ENCODE peak calls at places on chromosomes 7 and 10, in seven cellular contexts. E is breast epithelium, P is psoas muscle, Z is GM23338, S is right lobe of liver, N is ovary, T is stomach. U is an unnamed sample. For H3K36me3 and H3K27me3, the result is how much of the 10 kb centered on the place peaks cover.

GRCh38 chr7:12174931-12175330 is 36.2 kb upstream of the TMEM106B start:
- DNase-seq in E (no peak), P (no peak), Z (no peak), S (no peak), N (no peak), T (no peak), U (no peak)

GRCh38 chr7:153022796-153023592 is 263.4 kb downstream of the ACTR3B start:
- DNase-seq in E (no peak), P (no peak), Z (peak), S (no peak), N (no peak), T (no peak), U (no peak)

GRCh38 chr10:88466786-88467185 is 116.3 kb downstream of the RNLS start:
- DNase-seq in E (no peak), P (no peak), Z (no peak), S (no peak), N (no peak), T (no peak), U (no peak)

GRCh38 chr10:17764142-17764541 is 12.1 kb downstream of the TMEM236 start:
- DNase-seq in E (no peak), P (no peak), Z (peak), S (no peak), N (no peak), T (no peak), U (no peak)

GRCh38 chr10:58157076-58157766 is 110.5 kb downstream of the IPMK start:
- DNase-seq in E (no peak), P (no peak), Z (no peak), S (no peak), N (no peak), T (peak), U (no peak)

GRCh38 chr7:82179311-82179710 is 264.3 kb downstream of the CACNA2D1 start:
- DNase-seq in E (no peak), P (no peak), Z (peak), S (no peak), N (no peak), T (no peak), U (no peak)

GRCh38 chr10:48556065-48556464 is 48.8 kb downstream of the ARHGAP22 start:
- DNase-seq in E (no peak), P (no peak), Z (no peak), S (no peak), N (no peak), T (no peak), U (no peak)

GRCh38 chr7:129950191-129950940 is 2.4 kb downstream of the UBE2H start:
- DNase-seq in E (no peak), P (no peak), Z (peak), S (no peak), N (no peak), T (no peak), U (peak)

GRCh38 chr7:22675917-22676343 is 51.1 kb upstream of the IL6 start:
- DNase-seq in E (no peak), P (no peak), Z (no peak), S (no peak), N (no peak), T (no peak), U (no peak)

GRCh38 chr10:130206216-130206737 is 70.1 kb downstream of the GLRX3 start:
- DNase-seq in E (no peak), P (no peak), Z (no peak), S (no peak), N (no peak), T (no peak), U (no peak)

GRCh38 chr10:124090630-124091209 is 2.7 kb downstream of the CHST15 start:
- DNase-seq in E (peak), P (no peak), Z (no peak), S (peak), N (peak), T (peak), U (no peak)

GRCh38 chr10:22992621-22993020 is 64.8 kb downstream of the ARMC3 start:
- DNase-seq in E (no peak), P (no peak), Z (no peak), S (peak), N (no peak), T (no peak), U (no peak)

GRCh38 chr7:117127585-117128168 is 174.4 kb downstream of the ST7 start:
- DNase-seq in E (no peak), P (peak), Z (peak), S (peak), N (no peak), T (peak), U (peak)

GRCh38 chr10:63197304-63198092 is 64.4 kb downstream of the NRBF2 start:
- DNase-seq in E (no peak), P (no peak), Z (no peak), S (no peak), N (no peak), T (no peak), U (no peak)

GRCh38 chr10:79473511-79474095 is 28.2 kb upstream of the ZCCHC24 start:
- DNase-seq in E (no peak), P (no peak), Z (no peak), S (no peak), N (no peak), T (no peak), U (no peak)

GRCh38 chr10:79472951-79473350 is 27.5 kb upstream of the ZCCHC24 start:
- DNase-seq in E (no peak), P (no peak), Z (no peak), S (no peak), N (no peak), T (no peak), U (no peak)

GRCh38 chr10:79471776-79472175 is 26.4 kb upstream of the ZCCHC24 start:
- DNase-seq in E (no peak), P (no peak), Z (no peak), S (no peak), N (no peak), T (no peak), U (no peak)

GRCh38 chr10:79470096-79470495 is 24.7 kb upstream of the ZCCHC24 start:
- DNase-seq in E (no peak), P (no peak), Z (no peak), S (no peak), N (no peak), T (no peak), U (no peak)

DNA sequence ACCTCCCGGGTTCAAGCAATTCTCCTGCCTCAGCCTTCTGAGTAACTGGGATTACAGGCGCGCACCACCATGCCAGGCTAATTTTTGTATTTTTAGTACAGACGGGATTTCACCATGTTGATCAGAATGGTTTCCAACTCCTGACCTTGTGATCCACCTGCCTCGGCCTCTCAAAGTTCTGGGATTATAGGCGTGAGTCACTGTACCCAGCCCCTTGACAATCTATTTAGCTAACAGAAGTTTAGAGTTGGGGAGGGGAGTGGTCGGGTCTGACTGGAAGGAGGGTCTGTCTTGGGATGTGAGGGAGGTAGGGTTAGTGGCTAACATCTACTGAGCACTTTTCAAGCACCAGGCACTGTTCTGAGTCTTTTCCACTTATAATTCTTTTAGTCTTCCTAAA is 27.0 kb upstream of the ZCCHC24 start:
- DNase-seq in E (no peak), P (no peak), Z (no peak), S (no peak), N (no peak), T (no peak), U (no peak)
- H3K36me3 ChIP-seq in E (under half), P (under half), Z (under half), S (under half), N (under half), T (under half), U (under half)

GRCh38 chr10:93568105-93568390 is 1.6 kb downstream of the FFAR4 start:
- DNase-seq in E (no peak), P (no peak), Z (peak), S (no peak), N (no peak), T (no peak), U (peak)

GRCh38 chr10:93567277-93568104 is 1.0 kb downstream of the FFAR4 start:
- DNase-seq in E (no peak), P (no peak), Z (no peak), S (no peak), N (no peak), T (no peak), U (peak)

GRCh38 chr10:93566435-93567276 is at the start of gene FFAR4:
- DNase-seq in E (no peak), P (peak), Z (peak), S (no peak), N (no peak), T (peak), U (peak)

GRCh38 chr10:93560541-93560940 is 5.9 kb upstream of the FFAR4 start:
- DNase-seq in E (no peak), P (no peak), Z (no peak), S (no peak), N (no peak), T (no peak), U (peak)

DNA sequence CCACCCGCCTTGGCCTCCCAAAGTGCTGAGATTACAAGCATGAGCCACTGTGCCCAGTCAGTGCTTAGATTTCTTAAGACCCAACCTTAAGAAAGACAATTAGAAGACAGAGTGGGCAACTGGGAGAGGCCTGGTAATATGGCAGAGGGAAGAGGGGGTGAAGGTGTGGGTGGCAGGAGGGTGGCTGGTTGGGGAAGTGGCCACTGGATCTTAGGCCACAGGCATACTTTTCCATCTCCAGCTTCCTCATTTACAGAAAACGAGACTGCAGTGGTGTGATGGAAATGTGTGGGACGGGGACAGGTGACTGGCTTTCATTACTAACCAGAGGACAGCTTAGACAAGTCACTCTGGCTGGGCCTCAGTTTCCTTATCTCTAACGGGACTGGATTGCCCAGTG is 1.0 kb upstream of the FFAR4 start:
- DNase-seq in E (no peak), P (no peak), Z (no peak), S (no peak), N (no peak), T (no peak), U (peak)
- H3K27me3 ChIP-seq in E (under half), P (under half), Z (half or more), S (under half), N (under half), T (under half), U (under half)

DNA sequence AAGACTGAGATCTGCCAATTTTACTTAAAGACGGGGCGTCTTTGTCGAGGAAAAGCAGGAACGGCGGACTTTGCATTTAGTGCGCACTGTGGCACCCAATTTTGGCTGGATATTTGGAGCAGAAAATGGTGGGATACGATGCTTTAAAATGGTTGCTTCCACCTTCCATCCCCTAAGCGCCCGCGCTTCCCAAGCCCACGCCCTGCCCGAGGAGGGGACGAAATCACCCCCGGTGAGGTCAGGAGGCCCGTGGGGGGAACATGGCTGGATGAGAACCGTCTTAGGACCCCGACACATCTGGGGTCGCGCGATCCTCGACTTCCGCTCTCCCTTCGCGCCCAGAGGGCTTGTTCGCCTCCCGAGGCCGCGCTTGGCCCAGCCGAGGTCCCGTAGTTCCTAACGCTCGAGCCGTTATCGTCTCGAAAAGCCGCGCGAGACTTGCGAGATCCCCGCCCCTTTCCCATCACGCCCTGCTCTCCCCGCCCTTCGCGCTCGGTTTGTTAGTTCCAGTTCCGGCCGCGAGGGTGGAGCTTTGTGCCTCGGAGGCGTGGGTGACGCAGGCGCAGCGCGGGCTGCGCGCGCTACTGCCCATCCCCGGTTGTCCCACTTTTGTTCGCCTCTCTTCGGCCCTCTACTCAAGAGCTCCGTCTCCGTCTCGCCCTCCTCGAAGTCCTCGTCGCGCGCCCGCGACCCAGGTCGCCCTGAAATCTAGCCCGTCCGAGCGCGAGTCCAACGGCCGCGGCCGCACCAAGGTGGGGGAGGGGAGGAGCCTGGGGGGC is at the start of gene SRRT:
- DNase-seq in E (peak), P (peak), Z (peak), S (peak), N (peak), T (peak), U (peak)
- H3K36me3 ChIP-seq in E (under half), P (under half), Z (under half), S (under half), N (under half), T (half or more), U (under half)

GRCh38 chr7:151254316-151254715 is 5.8 kb upstream of the SMARCD3 start:
- DNase-seq in E (no peak), P (no peak), Z (no peak), S (no peak), N (no peak), T (no peak), U (peak)
- H3K27me3 ChIP-seq in E (under half), P (under half), Z (under half), S (under half), N (under half), T (under half), U (under half)

GRCh38 chr10:15137636-15138035 is 30.9 kb downstream of the NMT2 start:
- DNase-seq in E (no peak), P (no peak), Z (no peak), S (no peak), N (no peak), T (no peak), U (no peak)

GRCh38 chr10:15140640-15141039 is 27.9 kb downstream of the NMT2 start:
- DNase-seq in E (no peak), P (no peak), Z (no peak), S (no peak), N (no peak), T (no peak), U (no peak)

GRCh38 chr10:15136960-15137359 is 31.5 kb downstream of the NMT2 start:
- DNase-seq in E (no peak), P (no peak), Z (no peak), S (no peak), N (no peak), T (no peak), U (no peak)

GRCh38 chr10:15131330-15131729 is 34.2 kb downstream of the RPP38 start:
- DNase-seq in E (no peak), P (no peak), Z (no peak), S (no peak), N (no peak), T (no peak), U (no peak)

GRCh38 chr10:15136129-15136726 is 32.3 kb downstream of the NMT2 start:
- DNase-seq in E (no peak), P (no peak), Z (no peak), S (no peak), N (no peak), T (no peak), U (no peak)
- H3K36me3 ChIP-seq in E (under half), P (under half), Z (under half), S (under half), N (under half), T (half or more), U (under half)

GRCh38 chr7:150800576-150801241 is at the start of gene TMEM176A:
- DNase-seq in E (no peak), P (no peak), Z (peak), S (peak), N (no peak), T (no peak), U (no peak)

GRCh38 chr7:150801946-150802771 is 1.6 kb downstream of the TMEM176A start:
- DNase-seq in E (no peak), P (no peak), Z (no peak), S (peak), N (no peak), T (no peak), U (no peak)

GRCh38 chr7:150799156-150799555 is 1.0 kb downstream of the TMEM176B start:
- DNase-seq in E (no peak), P (no peak), Z (no peak), S (no peak), N (no peak), T (no peak), U (no peak)

GRCh38 chr7:150801242-150801945 is 825 bp downstream of the TMEM176A start:
- DNase-seq in E (no peak), P (no peak), Z (no peak), S (no peak), N (no peak), T (no peak), U (no peak)

DNA sequence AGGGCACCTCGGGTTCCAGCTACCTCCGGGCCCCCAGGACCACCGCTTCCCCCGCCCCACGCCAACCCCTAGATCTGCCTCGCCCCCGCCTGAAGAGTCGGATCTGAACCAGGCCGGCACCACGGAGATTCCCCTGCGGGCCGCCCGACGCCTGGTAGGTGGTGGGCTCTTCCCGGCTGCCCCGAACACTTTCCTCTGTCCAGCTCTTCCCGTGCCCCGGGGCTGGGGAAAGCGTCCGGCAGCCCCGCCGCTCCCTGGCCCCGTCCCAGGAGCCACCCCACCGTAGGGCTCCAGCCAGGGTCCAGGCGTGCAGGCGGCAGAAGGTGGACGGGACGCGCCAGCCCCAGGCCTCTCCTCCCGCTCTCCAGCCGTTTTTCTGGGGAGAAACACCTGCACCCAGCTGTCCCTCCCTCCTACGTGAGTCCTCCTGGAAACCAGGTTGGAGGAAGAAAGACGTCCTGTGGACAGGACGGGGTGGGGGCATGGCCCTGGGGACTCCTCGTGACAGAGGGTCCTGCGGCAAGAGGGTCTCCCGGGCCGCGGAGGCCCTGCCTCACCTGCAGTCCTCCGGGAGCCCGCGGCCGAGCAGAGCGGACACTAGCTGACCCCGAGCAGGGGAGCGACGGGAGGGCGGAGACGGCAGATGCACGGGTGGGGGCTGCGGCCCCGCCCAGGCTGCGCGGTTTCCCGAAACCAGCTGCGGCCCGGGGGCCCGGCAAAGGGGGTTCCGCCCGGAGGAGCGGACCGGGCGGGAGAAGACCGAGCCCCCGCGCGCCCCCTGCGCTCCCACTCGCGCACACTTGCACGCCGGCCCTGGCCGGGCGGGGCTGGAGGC is at the start of gene TMEM176B:
- DNase-seq in E (no peak), P (peak), Z (peak), S (peak), N (peak), T (no peak), U (peak)
- H3K27me3 ChIP-seq in E (under half), P (under half), Z (half or more), S (under half), N (under half), T (under half), U (under half)

GRCh38 chr10:103600325-103600724 is 106.8 kb downstream of the NEURL1 start:
- DNase-seq in E (no peak), P (no peak), Z (no peak), S (no peak), N (no peak), T (no peak), U (no peak)
- H3K36me3 ChIP-seq in E (under half), P (under half), Z (under half), S (under half), N (under half), T (under half), U (under half)